ENCODE peak calls at places on chromosomes 2 and 18, in ten cellular contexts. W is A549, F is transverse colon, V is GM12878, L is stomach, G is SK-N-SH, K is tibial nerve, S is suprapubic skin, U is K562, B is ovary. N is an unnamed sample.

GRCh38 chr2:138689705-138690104 is 90.5 kb downstream of the NXPH2 start:
- DNase-seq in W (no peak), L (no peak), S (no peak), V (no peak), K (no peak), F (no peak), G (no peak), B (no peak), U (no peak), N (no peak)

GRCh38 chr2:127096280-127096679 is 10.7 kb downstream of the BIN1 start:
- DNase-seq in S (no peak), G (no peak), K (no peak), W (no peak), L (no peak), B (no peak), V (no peak), F (no peak), U (no peak), N (peak; percentile 58)

GRCh38 chr2:95056461-95057459 is 31.3 kb downstream of the MAL start:
- DNase-seq in W (no peak), S (peak; percentile 63), G (no peak), F (no peak), K (no peak), V (no peak), U (no peak), B (no peak), L (peak; percentile 17), N (peak; percentile 67)

GRCh38 chr18:8844721-8845148 is 139.4 kb downstream of the MTCL1 start:
- DNase-seq in F (no peak), W (no peak), G (peak; percentile 56), B (no peak), V (no peak), S (no peak), U (no peak), L (no peak), K (no peak), N (no peak)

GRCh38 chr2:229596796-229597195 is 117.6 kb downstream of the DNER start:
- DNase-seq in K (no peak), S (no peak), V (no peak), L (no peak), F (no peak), B (no peak), G (no peak), U (no peak), W (no peak), N (no peak)

GRCh38 chr2:42969231-42970150 is 177.1 kb upstream of the HAAO start:
- DNase-seq in K (no peak), L (no peak), S (no peak), W (peak; percentile 42), B (peak; percentile 26), G (no peak), V (no peak), U (no peak), F (no peak), N (peak; percentile 32)

GRCh38 chr2:237154050-237154638 is 68.5 kb downstream of the COPS8 start:
- DNase-seq in F (no peak), V (no peak), B (peak; percentile 63), K (no peak), L (peak; percentile 40), S (no peak), G (peak; percentile 70), W (peak; percentile 75), U (peak; percentile 48), N (no peak)

GRCh38 chr2:113201496-113202304 is 27.9 kb downstream of the PSD4 start:
- DNase-seq in B (no peak), L (no peak), G (no peak), F (no peak), S (no peak), V (no peak), U (no peak), W (no peak), K (no peak), N (no peak)

GRCh38 chr2:98458207-98458606 is 13.5 kb downstream of the INPP4A start:
- DNase-seq in G (no peak), L (no peak), W (peak; percentile 41), B (no peak), K (no peak), U (no peak), F (no peak), V (no peak), S (no peak), N (no peak)

GRCh38 chr2:139518276-139518675 is 738.1 kb upstream of the NXPH2 start:
- DNase-seq in V (no peak), K (no peak), W (no peak), G (no peak), S (no peak), F (no peak), L (no peak), B (no peak), U (no peak), N (no peak)

GRCh38 chr2:239793851-239794250 is 231.3 kb downstream of the NDUFA10 start:
- DNase-seq in W (no peak), K (no peak), L (peak; percentile 8), U (no peak), S (peak; percentile 47), B (no peak), G (no peak), F (no peak), V (no peak), N (no peak)

GRCh38 chr2:19496646-19497045 is 138.2 kb upstream of the OSR1 start:
- DNase-seq in K (no peak), G (no peak), B (no peak), V (no peak), F (no peak), W (no peak), S (no peak), L (no peak), U (no peak), N (no peak)

GRCh38 chr2:165074884-165075283 is 119.6 kb upstream of the SLC38A11 start:
- DNase-seq in L (no peak), K (no peak), F (no peak), G (no peak), S (no peak), W (no peak), U (no peak), V (no peak), B (no peak), N (no peak)

GRCh38 chr2:102606353-102606752 is 13.0 kb upstream of the SLC9A2 start:
- DNase-seq in S (no peak), B (no peak), W (peak; percentile 39), K (no peak), V (no peak), L (no peak), U (no peak), G (no peak), F (no peak), N (no peak)

GRCh38 chr2:65420712-65421431 is 11.5 kb downstream of the SPRED2 start:
- DNase-seq in S (no peak), B (no peak), L (no peak), K (no peak), U (peak; percentile 51), G (no peak), V (no peak), W (peak; percentile 50), F (peak; percentile 31), N (no peak)
- TF ChIP-seq EP300 in S (no peak), B (no peak), L (no peak), K (peak; percentile 34), U (no peak), G (no peak), V (peak; percentile 19), W (no peak), F (no peak), N (no peak)

DNA sequence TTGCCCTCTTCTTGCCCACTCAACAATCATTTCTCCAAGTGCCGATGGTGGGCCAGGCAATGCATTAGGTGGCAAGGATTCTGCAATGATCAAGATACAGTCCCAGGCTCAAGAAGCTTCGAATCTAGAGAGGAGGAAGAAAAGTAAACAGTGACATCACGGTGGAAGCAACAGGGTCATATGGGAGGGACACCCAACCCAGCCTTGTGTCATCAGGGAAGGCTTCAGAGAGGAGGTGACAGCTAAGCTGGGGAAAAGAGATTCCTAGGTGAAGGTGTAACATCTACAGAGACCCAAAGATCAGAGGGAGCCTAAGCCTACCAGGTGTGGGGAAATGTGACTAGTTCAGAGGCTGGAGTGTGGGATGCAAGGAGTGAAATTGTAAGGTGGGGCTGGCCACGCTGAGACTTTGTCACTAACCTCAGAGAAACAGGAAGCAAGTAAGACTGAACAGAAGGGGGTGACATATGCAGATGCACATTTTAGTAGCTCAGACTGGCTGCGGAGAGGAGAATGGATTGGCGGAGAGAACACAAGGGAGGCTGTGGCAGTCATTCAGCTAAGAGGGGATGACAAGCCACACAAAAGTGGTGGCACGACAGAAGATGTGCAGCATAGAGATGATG is 104.9 kb downstream of the ANKRD44 start:
- DNase-seq in F (peak; percentile 30), U (no peak), V (peak; percentile 56), W (no peak), G (no peak), L (peak; percentile 27), K (no peak), S (no peak), B (no peak), N (no peak)
- TF ChIP-seq EP300 in F (no peak), U (no peak), V (no peak), W (no peak), G (no peak), L (no peak), K (no peak), S (no peak), B (no peak), N (no peak)

DNA sequence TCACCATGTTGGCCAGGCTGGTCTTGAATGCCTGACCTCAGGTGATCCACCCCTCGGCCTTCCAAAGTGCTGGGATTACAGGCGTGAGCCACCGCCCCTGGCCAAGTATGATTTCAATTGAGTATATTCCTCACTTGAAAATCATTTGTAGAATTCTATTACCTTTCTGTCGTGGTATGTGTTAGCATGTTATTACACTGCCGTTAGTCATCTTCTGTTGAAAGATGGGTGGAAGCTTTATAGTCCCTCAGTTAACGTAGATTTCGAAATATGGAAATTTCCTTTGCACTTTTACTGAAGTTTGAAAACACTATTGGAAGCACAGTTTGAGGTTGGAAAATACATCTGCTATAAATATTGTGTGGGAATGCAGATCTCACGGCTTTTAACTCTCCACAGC is 14.7 kb downstream of the NIFK start:
- DNase-seq in F (no peak), G (no peak), S (peak; percentile 56), B (no peak), K (no peak), W (peak; percentile 35), L (no peak), V (no peak), U (no peak), N (peak; percentile 52)
- TF ChIP-seq EP300 in F (no peak), G (no peak), S (no peak), B (no peak), K (no peak), W (no peak), L (no peak), V (no peak), U (no peak), N (no peak)

DNA sequence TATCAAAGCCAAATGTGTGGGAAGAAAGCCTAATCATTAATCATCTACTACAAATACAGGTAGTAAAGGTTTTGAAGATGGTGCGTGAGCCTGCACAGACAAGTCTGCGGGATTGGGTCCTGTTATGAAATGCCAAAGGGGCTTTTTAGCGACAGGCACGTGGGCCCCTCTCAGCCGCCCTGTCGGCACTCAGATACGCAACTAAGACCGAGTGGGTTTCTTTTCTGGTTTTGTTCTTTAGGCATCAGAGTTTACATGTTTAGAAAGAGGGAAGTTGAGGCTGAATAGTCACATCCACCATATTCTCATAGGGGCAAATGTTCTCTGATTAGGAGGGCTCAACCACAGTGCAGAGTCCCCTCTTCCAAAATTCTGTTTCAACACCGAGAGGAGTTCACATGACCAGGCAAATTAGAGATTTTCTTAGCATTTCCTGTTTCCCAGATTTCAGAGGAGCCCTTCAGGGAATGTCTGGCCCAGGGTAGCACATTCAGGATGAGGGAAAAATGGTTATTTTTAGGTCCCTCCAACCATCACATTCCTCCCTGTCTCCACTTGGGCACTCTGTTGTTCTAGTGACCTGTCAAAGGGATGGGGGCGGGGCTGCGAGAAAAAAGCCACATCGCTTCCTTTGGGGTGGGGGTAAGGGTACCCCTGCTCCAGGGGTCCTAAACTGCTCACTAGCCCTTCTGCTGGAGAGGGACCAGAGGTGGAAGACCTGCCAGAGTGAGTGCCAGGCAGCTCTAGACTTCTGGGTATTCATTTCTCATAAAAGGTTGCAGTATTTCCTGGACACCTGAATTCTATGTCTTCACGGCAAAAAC is 159.2 kb downstream of the BCL2 start:
- DNase-seq in L (no peak), V (peak; percentile 62), B (no peak), G (no peak), U (no peak), S (no peak), F (no peak), K (no peak), W (no peak), N (no peak)
- TF ChIP-seq EP300 in L (no peak), V (peak; percentile 58), B (no peak), G (no peak), U (no peak), S (no peak), F (no peak), K (no peak), W (no peak), N (no peak)

N was measured in sigmoid colon.